ENCODE peak calls at places on chromosome 1, in ten cellular contexts. One of them, this sample, is unnamed.

GRCh38 chr1:145740269-145740668 is 21.0 kb downstream of the CD160 start:
- DNase-seq in transverse colon: no peak
- DNase-seq in A549: no peak
- DNase-seq in stomach: no peak
- DNase-seq in esophagus muscularis mucosa: no peak
- DNase-seq in suprapubic skin: no peak
- DNase-seq in tibial nerve: no peak
- DNase-seq in GM12878: no peak
- DNase-seq in ovary: no peak
- DNase-seq in HepG2: no peak
- DNase-seq in this sample: no peak

GRCh38 chr1:9719978-9720722 is 68.6 kb downstream of the PIK3CD start:
- DNase-seq in ovary: no peak
- DNase-seq in transverse colon: no peak
- DNase-seq in stomach: no peak
- DNase-seq in GM12878: no peak
- DNase-seq in HepG2: no peak
- DNase-seq in A549: no peak
- DNase-seq in suprapubic skin: no peak
- DNase-seq in tibial nerve: no peak
- DNase-seq in esophagus muscularis mucosa: no peak
- DNase-seq in this sample: no peak

GRCh38 chr1:47926461-47926999 is 70.7 kb downstream of the TRABD2B start:
- DNase-seq in suprapubic skin: no peak
- DNase-seq in esophagus muscularis mucosa: no peak
- DNase-seq in GM12878: no peak
- DNase-seq in ovary: no peak
- DNase-seq in transverse colon: no peak
- DNase-seq in A549: no peak
- DNase-seq in HepG2: no peak
- DNase-seq in tibial nerve: no peak
- DNase-seq in stomach: no peak
- DNase-seq in this sample: no peak

GRCh38 chr1:30451532-30452125 is 271.8 kb downstream of the MATN1 start:
- DNase-seq in transverse colon: no peak
- DNase-seq in stomach: no peak
- DNase-seq in tibial nerve: no peak
- DNase-seq in HepG2: no peak
- DNase-seq in A549: no peak
- DNase-seq in suprapubic skin: peak; percentile 45
- DNase-seq in GM12878: no peak
- DNase-seq in esophagus muscularis mucosa: peak; percentile 50
- DNase-seq in ovary: no peak
- DNase-seq in this sample: peak; percentile 17

GRCh38 chr1:75614455-75615379 is 3.8 kb upstream of the SLC44A5 start:
- DNase-seq in ovary: peak; percentile 42
- DNase-seq in suprapubic skin: no peak
- DNase-seq in tibial nerve: no peak
- DNase-seq in transverse colon: peak; percentile 9
- DNase-seq in A549: peak; percentile 53
- DNase-seq in HepG2: peak; percentile 57
- DNase-seq in GM12878: no peak
- DNase-seq in stomach: peak; percentile 50
- DNase-seq in esophagus muscularis mucosa: no peak
- DNase-seq in this sample: no peak

GRCh38 chr1:247373721-247374141 is 42.1 kb upstream of the ZNF496 start:
- DNase-seq in HepG2: peak; percentile 6
- DNase-seq in tibial nerve: no peak
- DNase-seq in ovary: peak; percentile 48
- DNase-seq in stomach: peak; percentile 48
- DNase-seq in transverse colon: peak; percentile 46
- DNase-seq in esophagus muscularis mucosa: no peak
- DNase-seq in suprapubic skin: no peak
- DNase-seq in GM12878: no peak
- DNase-seq in A549: no peak
- DNase-seq in this sample: peak; percentile 73

GRCh38 chr1:237316352-237316751 is 274.4 kb downstream of the RYR2 start:
- DNase-seq in tibial nerve: no peak
- DNase-seq in ovary: no peak
- DNase-seq in A549: no peak
- DNase-seq in esophagus muscularis mucosa: no peak
- DNase-seq in HepG2: no peak
- DNase-seq in stomach: no peak
- DNase-seq in GM12878: no peak
- DNase-seq in suprapubic skin: no peak
- DNase-seq in transverse colon: no peak
- DNase-seq in this sample: no peak

GRCh38 chr1:166884040-166884642 is 8.1 kb upstream of the TADA1 start:
- DNase-seq in suprapubic skin: no peak
- DNase-seq in transverse colon: peak; percentile 53
- DNase-seq in GM12878: no peak
- DNase-seq in A549: peak; percentile 13
- DNase-seq in esophagus muscularis mucosa: no peak
- DNase-seq in ovary: peak; percentile 34
- DNase-seq in tibial nerve: no peak
- DNase-seq in stomach: peak; percentile 54
- DNase-seq in HepG2: no peak
- DNase-seq in this sample: peak; percentile 77

GRCh38 chr1:18149113-18149641 is 41.6 kb downstream of the IGSF21 start:
- DNase-seq in ovary: no peak
- DNase-seq in A549: peak; percentile 35
- DNase-seq in GM12878: no peak
- DNase-seq in esophagus muscularis mucosa: no peak
- DNase-seq in tibial nerve: no peak
- DNase-seq in transverse colon: no peak
- DNase-seq in stomach: no peak
- DNase-seq in suprapubic skin: no peak
- DNase-seq in HepG2: peak; percentile 9
- DNase-seq in this sample: no peak

GRCh38 chr1:243496806-243497205 is 241.0 kb downstream of the SDCCAG8 start:
- DNase-seq in HepG2: no peak
- DNase-seq in esophagus muscularis mucosa: peak; percentile 72
- DNase-seq in tibial nerve: no peak
- DNase-seq in GM12878: no peak
- DNase-seq in suprapubic skin: no peak
- DNase-seq in stomach: no peak
- DNase-seq in A549: no peak
- DNase-seq in transverse colon: no peak
- DNase-seq in ovary: no peak
- DNase-seq in this sample: no peak

GRCh38 chr1:243495442-243496172 is 239.8 kb downstream of the SDCCAG8 start:
- DNase-seq in suprapubic skin: no peak
- DNase-seq in GM12878: no peak
- DNase-seq in esophagus muscularis mucosa: no peak
- DNase-seq in transverse colon: no peak
- DNase-seq in stomach: no peak
- DNase-seq in HepG2: no peak
- DNase-seq in ovary: no peak
- DNase-seq in tibial nerve: no peak
- DNase-seq in A549: no peak
- DNase-seq in this sample: peak; percentile 76

GRCh38 chr1:243497939-243498681 is 242.3 kb downstream of the SDCCAG8 start:
- DNase-seq in ovary: no peak
- DNase-seq in tibial nerve: no peak
- DNase-seq in A549: no peak
- DNase-seq in stomach: no peak
- DNase-seq in esophagus muscularis mucosa: peak; percentile 68
- DNase-seq in transverse colon: no peak
- DNase-seq in suprapubic skin: no peak
- DNase-seq in HepG2: no peak
- DNase-seq in GM12878: no peak
- DNase-seq in this sample: no peak

GRCh38 chr1:243495032-243495431 is 239.2 kb downstream of the SDCCAG8 start:
- DNase-seq in HepG2: no peak
- DNase-seq in transverse colon: no peak
- DNase-seq in tibial nerve: no peak
- DNase-seq in esophagus muscularis mucosa: no peak
- DNase-seq in suprapubic skin: no peak
- DNase-seq in GM12878: no peak
- DNase-seq in A549: no peak
- DNase-seq in stomach: no peak
- DNase-seq in ovary: no peak
- DNase-seq in this sample: peak; percentile 64

GRCh38 chr1:243496173-243496553 is 240.3 kb downstream of the SDCCAG8 start:
- DNase-seq in suprapubic skin: no peak
- DNase-seq in transverse colon: no peak
- DNase-seq in GM12878: no peak
- DNase-seq in esophagus muscularis mucosa: no peak
- DNase-seq in A549: no peak
- DNase-seq in stomach: no peak
- DNase-seq in HepG2: no peak
- DNase-seq in tibial nerve: no peak
- DNase-seq in ovary: no peak
- DNase-seq in this sample: peak; percentile 86
- TF ChIP-seq EP300 in suprapubic skin: no peak
- TF ChIP-seq EP300 in transverse colon: no peak
- TF ChIP-seq EP300 in GM12878: no peak
- TF ChIP-seq EP300 in esophagus muscularis mucosa: no peak
- TF ChIP-seq EP300 in A549: no peak
- TF ChIP-seq EP300 in stomach: no peak
- TF ChIP-seq EP300 in HepG2: no peak
- TF ChIP-seq EP300 in tibial nerve: no peak
- TF ChIP-seq EP300 in ovary: no peak
- TF ChIP-seq EP300 in this sample: no peak

GRCh38 chr1:151147132-151147503 is 687 bp upstream of the SEMA6C start:
- DNase-seq in tibial nerve: no peak
- DNase-seq in ovary: no peak
- DNase-seq in esophagus muscularis mucosa: no peak
- DNase-seq in stomach: no peak
- DNase-seq in GM12878: no peak
- DNase-seq in transverse colon: no peak
- DNase-seq in suprapubic skin: no peak
- DNase-seq in HepG2: no peak
- DNase-seq in A549: no peak
- DNase-seq in this sample: no peak
- TF ChIP-seq EP300 in tibial nerve: no peak
- TF ChIP-seq EP300 in ovary: no peak
- TF ChIP-seq EP300 in esophagus muscularis mucosa: no peak
- TF ChIP-seq EP300 in stomach: no peak
- TF ChIP-seq EP300 in GM12878: no peak
- TF ChIP-seq EP300 in transverse colon: no peak
- TF ChIP-seq EP300 in suprapubic skin: no peak
- TF ChIP-seq EP300 in HepG2: no peak
- TF ChIP-seq EP300 in A549: no peak
- TF ChIP-seq EP300 in this sample: no peak

DNA sequence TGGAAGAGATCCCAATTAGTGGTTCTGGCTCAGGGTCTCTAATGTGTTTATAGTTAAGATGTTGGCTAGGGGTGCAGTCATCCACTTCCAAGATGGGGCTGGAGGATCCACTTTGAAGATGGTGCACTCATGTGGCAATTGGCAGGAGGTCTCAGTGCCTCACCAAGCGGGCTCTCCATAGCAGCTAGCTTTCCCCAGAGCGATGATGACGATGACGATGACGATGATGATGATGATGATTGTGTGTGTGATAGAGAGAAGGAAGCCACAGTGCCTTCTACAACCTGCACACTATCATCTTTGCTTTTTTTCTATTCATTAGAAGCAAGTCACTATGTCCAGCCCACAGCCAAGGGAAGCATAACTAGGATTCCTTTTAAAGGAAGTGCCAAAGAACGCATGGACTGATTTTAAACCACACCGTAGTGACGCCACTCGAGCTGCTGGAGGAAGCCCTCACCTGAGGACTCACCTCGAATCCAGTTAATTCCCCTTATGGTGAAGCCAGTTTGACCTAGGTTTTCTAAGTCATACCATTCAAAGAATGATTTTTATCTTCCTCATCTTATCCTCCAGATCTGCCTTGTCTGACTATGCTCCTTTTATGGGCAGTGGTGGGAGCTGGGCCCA is 49.4 kb downstream of the SRRM1 start:
- DNase-seq in tibial nerve: no peak
- DNase-seq in GM12878: no peak
- DNase-seq in HepG2: no peak
- DNase-seq in esophagus muscularis mucosa: no peak
- DNase-seq in ovary: no peak
- DNase-seq in A549: no peak
- DNase-seq in suprapubic skin: no peak
- DNase-seq in transverse colon: no peak
- DNase-seq in stomach: no peak
- DNase-seq in this sample: peak; percentile 24
- TF ChIP-seq EP300 in tibial nerve: no peak
- TF ChIP-seq EP300 in GM12878: no peak
- TF ChIP-seq EP300 in HepG2: no peak
- TF ChIP-seq EP300 in esophagus muscularis mucosa: no peak
- TF ChIP-seq EP300 in ovary: no peak
- TF ChIP-seq EP300 in A549: no peak
- TF ChIP-seq EP300 in suprapubic skin: no peak
- TF ChIP-seq EP300 in transverse colon: no peak
- TF ChIP-seq EP300 in stomach: no peak
- TF ChIP-seq EP300 in this sample: no peak

GRCh38 chr1:84103197-84103992 is 40.7 kb upstream of the PRKACB start:
- DNase-seq in stomach: no peak
- DNase-seq in transverse colon: peak; percentile 39
- DNase-seq in ovary: peak; percentile 61
- DNase-seq in tibial nerve: no peak
- DNase-seq in A549: peak; percentile 22
- DNase-seq in esophagus muscularis mucosa: no peak
- DNase-seq in suprapubic skin: no peak
- DNase-seq in GM12878: no peak
- DNase-seq in HepG2: peak; percentile 37
- DNase-seq in this sample: peak; percentile 77
- TF ChIP-seq EP300 in stomach: no peak
- TF ChIP-seq EP300 in transverse colon: no peak
- TF ChIP-seq EP300 in ovary: no peak
- TF ChIP-seq EP300 in tibial nerve: no peak
- TF ChIP-seq EP300 in A549: no peak
- TF ChIP-seq EP300 in esophagus muscularis mucosa: no peak
- TF ChIP-seq EP300 in suprapubic skin: no peak
- TF ChIP-seq EP300 in GM12878: no peak
- TF ChIP-seq EP300 in HepG2: no peak
- TF ChIP-seq EP300 in this sample: no peak

GRCh38 chr1:201190005-201190404 is 619 bp upstream of the IGFN1 start:
- DNase-seq in GM12878: no peak
- DNase-seq in stomach: no peak
- DNase-seq in HepG2: no peak
- DNase-seq in suprapubic skin: no peak
- DNase-seq in tibial nerve: no peak
- DNase-seq in A549: no peak
- DNase-seq in transverse colon: no peak
- DNase-seq in esophagus muscularis mucosa: no peak
- DNase-seq in ovary: no peak
- DNase-seq in this sample: no peak
- TF ChIP-seq EP300 in GM12878: no peak
- TF ChIP-seq EP300 in stomach: no peak
- TF ChIP-seq EP300 in HepG2: no peak
- TF ChIP-seq EP300 in suprapubic skin: no peak
- TF ChIP-seq EP300 in tibial nerve: no peak
- TF ChIP-seq EP300 in A549: no peak
- TF ChIP-seq EP300 in transverse colon: no peak
- TF ChIP-seq EP300 in esophagus muscularis mucosa: no peak
- TF ChIP-seq EP300 in ovary: no peak
- TF ChIP-seq EP300 in this sample: no peak

DNA sequence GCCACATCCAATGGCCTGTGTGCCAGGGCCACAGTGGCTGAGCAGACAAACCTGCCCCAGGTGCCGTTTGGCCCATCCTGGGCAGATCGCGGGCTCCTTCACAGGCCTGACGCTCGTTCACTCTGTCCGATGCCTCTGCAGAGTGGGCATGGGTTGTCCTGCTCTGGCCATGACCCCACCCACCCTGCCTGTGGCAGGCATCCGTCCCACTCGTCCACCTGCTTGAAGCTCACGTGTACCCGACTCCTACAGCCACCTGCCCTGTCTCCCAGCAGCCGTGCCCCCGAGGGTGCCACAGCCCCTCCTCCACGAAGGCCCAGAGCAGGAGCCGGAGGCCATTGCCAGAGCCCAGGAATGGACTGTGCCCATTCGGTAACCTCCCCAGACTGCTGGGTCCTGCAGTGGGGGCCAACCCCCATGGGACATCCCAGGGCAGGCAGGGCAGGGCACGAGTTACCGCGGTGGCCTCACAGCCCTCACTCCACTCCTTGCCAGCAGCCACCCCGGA is 41.9 kb downstream of the TRIM11 start:
- DNase-seq in stomach: no peak
- DNase-seq in A549: no peak
- DNase-seq in transverse colon: no peak
- DNase-seq in HepG2: no peak
- DNase-seq in esophagus muscularis mucosa: no peak
- DNase-seq in GM12878: no peak
- DNase-seq in tibial nerve: no peak
- DNase-seq in ovary: no peak
- DNase-seq in suprapubic skin: no peak
- DNase-seq in this sample: peak; percentile 59
- TF ChIP-seq EP300 in stomach: no peak
- TF ChIP-seq EP300 in A549: no peak
- TF ChIP-seq EP300 in transverse colon: no peak
- TF ChIP-seq EP300 in HepG2: no peak
- TF ChIP-seq EP300 in esophagus muscularis mucosa: no peak
- TF ChIP-seq EP300 in GM12878: no peak
- TF ChIP-seq EP300 in tibial nerve: no peak
- TF ChIP-seq EP300 in ovary: no peak
- TF ChIP-seq EP300 in suprapubic skin: no peak
- TF ChIP-seq EP300 in this sample: no peak

This sample was measured in sigmoid colon.